ENCODE peak calls at places on chromosome 22, in six cellular contexts. A, B, M, W, S and V are unnamed samples.

GRCh38 chr22:48021946-48022345 is 1259.5 kb downstream of the TBC1D22A start:
- DNase-seq in A (no peak), B (peak), M (no peak), W (no peak), S (no peak), V (no peak)

GRCh38 chr22:29994941-29995340 is 85.3 kb upstream of the HORMAD2 start:
- DNase-seq in A (no peak), B (no peak), M (no peak), W (no peak), S (no peak), V (no peak)

GRCh38 chr22:41762980-41763779 is 37.3 kb upstream of the CCDC134 start:
- DNase-seq in A (no peak), B (peak), M (peak), W (no peak), S (peak), V (peak)

GRCh38 chr22:17734197-17734596 is 40.1 kb downstream of the BID start:
- DNase-seq in A (no peak), B (no peak), M (no peak), W (no peak), S (no peak), V (no peak)

GRCh38 chr22:50440544-50441249 is 34.1 kb downstream of the SBF1 start:
- DNase-seq in A (no peak), B (no peak), M (no peak), W (no peak), S (no peak), V (no peak)

GRCh38 chr22:39652990-39653786 is 82.6 kb downstream of the CACNA1I start:
- DNase-seq in A (no peak), B (no peak), M (no peak), W (no peak), S (no peak), V (no peak)

GRCh38 chr22:27105142-27106025 is 448.0 kb downstream of the MIAT start:
- DNase-seq in A (no peak), B (no peak), M (no peak), W (no peak), S (no peak), V (no peak)

GRCh38 chr22:30313527-30314385 is 13.0 kb downstream of the TBC1D10A start:
- DNase-seq in A (no peak), B (no peak), M (no peak), W (no peak), S (no peak), V (no peak)

GRCh38 chr22:23121026-23121823 is 20.6 kb downstream of the RSPH14 start:
- DNase-seq in A (no peak), B (no peak), M (no peak), W (no peak), S (no peak), V (no peak)

GRCh38 chr22:41925783-41926460 is 684 bp downstream of the TNFRSF13C start:
- DNase-seq in A (no peak), B (peak), M (peak), W (peak), S (peak), V (peak)

GRCh38 chr22:36368359-36368983 is 19.3 kb downstream of the MYH9 start:
- DNase-seq in A (no peak), B (no peak), M (no peak), W (no peak), S (peak), V (no peak)

GRCh38 chr22:46240917-46241316 is 9.2 kb downstream of the CDPF1 start:
- DNase-seq in A (no peak), B (no peak), M (no peak), W (no peak), S (no peak), V (no peak)

GRCh38 chr22:46455453-46455852 is 82.0 kb downstream of the CELSR1 start:
- DNase-seq in A (no peak), B (no peak), M (no peak), W (no peak), S (no peak), V (no peak)